ENCODE peak calls at places on chromosomes 12 and 14, in ten cellular contexts. S is HL-60, R is OCI-LY7, H is right atrium auricular region, P is spleen, Z is PC-3, K is uterus, V is lower leg skin, N is transverse colon, Y is thoracic aorta. M is an unnamed sample.

GRCh38 chr14:75522224-75522764 is at the start of gene BATF:
- DNase-seq in S (peak; percentile 18), R (peak; percentile 61), H (no peak), P (peak; percentile 91), Z (no peak), K (no peak), V (no peak), N (peak; percentile 53), Y (no peak), M (peak; percentile 78)

GRCh38 chr14:35343709-35344474 is 51.7 kb downstream of the PSMA6 start:
- DNase-seq in S (no peak), R (no peak), H (no peak), P (no peak), Z (no peak), K (no peak), V (peak; percentile 83), N (no peak), Y (no peak), M (no peak)

GRCh38 chr14:39050389-39050788 is 52.6 kb downstream of the SEC23A start:
- DNase-seq in S (peak; percentile 23), R (no peak), H (no peak), P (no peak), Z (peak; percentile 73), K (no peak), V (no peak), N (no peak), Y (no peak), M (no peak)

GRCh38 chr12:102631274-102631673 is 150.9 kb upstream of the IGF1 start:
- DNase-seq in S (no peak), R (no peak), H (no peak), P (no peak), Z (peak; percentile 6), K (no peak), V (no peak), N (no peak), Y (no peak), M (no peak)

GRCh38 chr12:122871851-122872785 is 23.8 kb downstream of the VPS37B start:
- DNase-seq in S (peak; percentile 82), R (peak; percentile 75), H (peak; percentile 78), P (peak; percentile 89), Z (peak; percentile 58), K (peak; percentile 51), V (peak; percentile 91), N (peak; percentile 82), Y (no peak), M (no peak)

GRCh38 chr14:68784298-68784910 is 8.5 kb downstream of the ZFP36L1 start:
- DNase-seq in S (no peak), R (no peak), H (peak; percentile 70), P (no peak), Z (peak; percentile 50), K (peak; percentile 50), V (peak; percentile 86), N (peak; percentile 87), Y (no peak), M (no peak)

GRCh38 chr12:109946505-109946904 is 46.4 kb downstream of the TCHP start:
- DNase-seq in S (no peak), R (no peak), H (no peak), P (no peak), Z (no peak), K (no peak), V (no peak), N (no peak), Y (no peak), M (no peak)

GRCh38 chr14:65238456-65238855 is 136.1 kb upstream of the MAX start:
- DNase-seq in S (no peak), R (no peak), H (no peak), P (no peak), Z (peak; percentile 82), K (no peak), V (peak; percentile 34), N (no peak), Y (no peak), M (no peak)

GRCh38 chr12:51850933-51851244 is 2.4 kb upstream of the FIGNL2 start:
- DNase-seq in S (no peak), R (no peak), H (no peak), P (no peak), Z (no peak), K (no peak), V (no peak), N (no peak), Y (no peak), M (no peak)

GRCh38 chr12:51850081-51850932 is 1.8 kb upstream of the FIGNL2 start:
- DNase-seq in S (no peak), R (no peak), H (no peak), P (no peak), Z (no peak), K (no peak), V (no peak), N (no peak), Y (no peak), M (no peak)

GRCh38 chr12:51846911-51847829 is 1.3 kb downstream of the FIGNL2 start:
- DNase-seq in S (no peak), R (no peak), H (no peak), P (peak; percentile 84), Z (no peak), K (peak; percentile 66), V (peak; percentile 92), N (peak; percentile 44), Y (no peak), M (no peak)

GRCh38 chr12:51847830-51848727 is at the start of gene FIGNL2:
- DNase-seq in S (no peak), R (no peak), H (no peak), P (no peak), Z (no peak), K (no peak), V (no peak), N (no peak), Y (no peak), M (no peak)

GRCh38 chr12:51848843-51849735 is 571 bp upstream of the FIGNL2 start:
- DNase-seq in S (no peak), R (no peak), H (no peak), P (no peak), Z (no peak), K (no peak), V (no peak), N (no peak), Y (no peak), M (no peak)
- H3K4me3 ChIP-seq in S (no peak overlapping the region), R (no peak overlapping the region), H (peak overlapping the region; percentile 49), P (peak overlapping the region; percentile 48), Z (no peak overlapping the region), K (peak overlapping the region; percentile 52), V (no peak overlapping the region), N (peak overlapping the region; percentile 52), Y (no peak overlapping the region), M (no peak overlapping the region)

DNA sequence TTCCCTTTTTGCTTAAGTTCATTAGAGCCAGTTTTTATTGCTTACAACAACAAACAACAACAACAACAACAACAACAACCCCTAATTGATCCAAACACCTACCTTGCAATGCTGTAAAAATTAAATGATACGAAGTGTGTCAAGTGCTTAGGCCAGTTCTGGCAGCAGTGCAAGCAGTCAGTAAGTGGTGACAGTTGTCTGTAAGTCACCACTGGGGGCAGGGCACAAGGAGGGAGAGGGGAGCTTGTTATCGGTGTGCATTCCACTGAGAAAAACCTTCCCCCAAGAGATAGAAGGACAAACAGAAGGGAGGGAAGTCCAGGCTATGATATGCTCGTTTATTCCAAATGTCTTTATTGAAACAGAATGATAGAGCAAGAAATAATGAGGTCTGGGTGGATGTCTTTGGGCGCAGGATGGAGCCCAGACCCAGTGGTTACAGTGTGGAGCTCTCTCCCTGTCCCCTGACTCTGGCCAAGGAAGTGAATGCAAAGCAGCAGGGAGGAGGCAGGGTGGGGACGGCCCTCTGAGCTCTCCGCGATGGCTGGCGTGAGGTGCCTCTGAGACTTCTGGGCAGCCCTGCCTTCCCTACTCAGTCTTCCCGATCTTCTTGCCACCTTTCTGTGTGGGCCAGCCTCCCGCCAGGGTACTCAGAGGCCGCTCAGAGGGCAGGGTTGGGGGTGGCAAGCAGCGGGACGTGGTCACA is 6.5 kb downstream of the SLC22A17 start:
- DNase-seq in S (no peak), R (no peak), H (no peak), P (no peak), Z (no peak), K (no peak), V (no peak), N (no peak), Y (no peak), M (no peak)
- TF ChIP-seq CTCF in S (no peak), R (no peak), H (no peak), P (no peak), Z (no peak), K (no peak), V (no peak), N (no peak), Y (no peak), M (peak; percentile 28)

GRCh38 chr14:77270361-77271112 is 469 bp downstream of the NGB start:
- DNase-seq in S (no peak), R (no peak), H (no peak), P (peak; percentile 58), Z (no peak), K (no peak), V (no peak), N (no peak), Y (no peak), M (no peak)

GRCh38 chr14:77272261-77272660 is 1.3 kb upstream of the NGB start:
- DNase-seq in S (no peak), R (no peak), H (no peak), P (peak; percentile 19), Z (no peak), K (no peak), V (no peak), N (no peak), Y (no peak), M (no peak)

GRCh38 chr14:77273796-77274195 is 2.8 kb upstream of the NGB start:
- DNase-seq in S (no peak), R (no peak), H (no peak), P (peak; percentile 30), Z (no peak), K (no peak), V (no peak), N (no peak), Y (no peak), M (no peak)

GRCh38 chr14:77268989-77269595 is 1.9 kb downstream of the NGB start:
- DNase-seq in S (no peak), R (peak; percentile 6), H (no peak), P (peak; percentile 49), Z (no peak), K (no peak), V (no peak), N (no peak), Y (no peak), M (no peak)

DNA sequence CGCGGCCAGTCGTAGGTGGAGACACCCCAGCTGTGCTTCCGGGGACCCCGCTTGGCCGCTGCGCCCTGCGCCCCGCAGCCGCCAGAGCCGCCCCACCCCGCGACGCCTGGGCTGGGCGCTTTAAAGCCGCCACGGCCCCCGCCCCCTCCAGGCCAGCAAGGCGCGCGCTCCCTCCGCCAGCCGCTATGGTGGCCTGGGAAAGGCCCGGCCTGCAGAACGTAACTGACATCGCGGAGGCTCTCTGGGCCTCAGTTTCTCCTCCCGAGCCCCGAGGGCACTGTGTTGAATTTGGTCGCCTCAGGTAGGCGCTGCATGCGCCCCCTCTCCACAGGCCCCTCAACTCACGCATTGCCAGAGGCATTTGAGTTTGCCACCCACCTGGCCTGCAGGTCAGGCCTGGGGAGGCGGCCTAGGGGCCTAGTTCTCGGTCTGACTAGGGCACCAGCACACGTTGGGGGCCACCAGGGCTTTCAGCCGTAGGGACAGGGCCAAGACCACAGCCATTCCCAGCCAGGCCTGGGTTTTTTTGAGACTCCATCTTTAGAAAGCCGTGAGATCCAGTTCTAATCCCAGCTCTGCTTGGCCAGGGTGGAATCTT is at the start of gene NGB:
- DNase-seq in S (no peak), R (no peak), H (no peak), P (peak; percentile 21), Z (no peak), K (no peak), V (no peak), N (no peak), Y (no peak), M (no peak)
- H3K4me3 ChIP-seq in S (no peak within 1 kb of the TSS), R (no peak within 1 kb of the TSS), H (no peak within 1 kb of the TSS), P (no peak within 1 kb of the TSS), Z (no peak within 1 kb of the TSS), K (no peak within 1 kb of the TSS), V (no peak within 1 kb of the TSS), N (no peak within 1 kb of the TSS), Y (no peak within 1 kb of the TSS), M (no peak within 1 kb of the TSS)

DNA sequence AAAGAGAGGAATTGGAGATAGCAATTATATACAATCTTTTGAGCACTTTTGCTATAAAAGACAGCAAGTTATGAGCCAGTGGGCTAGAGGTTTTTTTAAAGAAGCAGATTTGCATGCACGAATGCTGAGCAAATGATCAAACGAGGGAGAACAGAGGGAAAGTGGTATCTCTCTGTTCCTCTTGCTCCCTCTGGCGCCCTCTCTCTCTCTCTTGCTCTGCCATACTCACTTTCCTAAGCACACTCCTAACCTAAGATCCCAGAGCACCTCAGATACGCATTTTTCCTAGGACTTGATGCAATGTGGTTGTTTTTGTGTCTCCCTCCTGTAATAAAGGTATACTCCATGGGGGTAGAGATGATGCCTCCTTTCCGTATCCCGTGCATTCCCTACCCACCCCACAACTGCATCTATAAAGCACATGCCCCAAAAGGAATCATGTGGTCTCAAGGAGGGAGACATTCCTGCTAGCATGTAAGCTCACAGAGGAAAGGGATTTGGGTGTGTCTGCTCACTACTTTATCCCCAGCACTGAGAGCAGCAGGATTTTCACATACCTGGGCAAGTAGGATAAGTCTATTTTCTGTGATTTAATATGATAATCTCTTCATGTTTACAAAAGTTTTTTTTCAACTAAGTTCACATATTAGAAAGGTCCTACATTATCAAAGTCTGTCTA is 270.2 kb downstream of the SSPN start:
- DNase-seq in S (no peak), R (no peak), H (no peak), P (no peak), Z (peak; percentile 52), K (no peak), V (no peak), N (no peak), Y (no peak), M (no peak)
- TF ChIP-seq CTCF in S (no peak), R (no peak), H (no peak), P (no peak), Z (peak; percentile 67), K (no peak), V (no peak), N (no peak), Y (no peak), M (no peak)

M was measured in GM12864.